ENCODE peak calls at places on chromosome 16, in eight cellular contexts. One of them, this sample, is unnamed. For H3K4me1, the result is how much of the 10 kb centered on the place peaks cover.

GRCh38 chr16:2818278-2818876 is 1.3 kb downstream of the PRSS21 start:
- DNase-seq in stomach: no peak
- DNase-seq in Panc1: no peak
- DNase-seq in astrocyte: no peak
- DNase-seq in ascending aorta: no peak
- DNase-seq in mucosa of descending colon: no peak
- DNase-seq in HAP-1: no peak
- DNase-seq in A673: no peak
- DNase-seq in this sample: no peak

GRCh38 chr16:54123766-54124165 is 162.8 kb downstream of the IRX3 start:
- DNase-seq in mucosa of descending colon: no peak
- DNase-seq in HAP-1: no peak
- DNase-seq in stomach: no peak
- DNase-seq in ascending aorta: no peak
- DNase-seq in Panc1: no peak
- DNase-seq in astrocyte: peak
- DNase-seq in A673: no peak
- DNase-seq in this sample: no peak

GRCh38 chr16:35731341-35732040 is 2272.1 kb downstream of the TP53TG3F start:
- DNase-seq in mucosa of descending colon: no peak
- DNase-seq in stomach: no peak
- DNase-seq in ascending aorta: no peak
- DNase-seq in HAP-1: no peak
- DNase-seq in Panc1: no peak
- DNase-seq in astrocyte: no peak
- DNase-seq in A673: no peak
- DNase-seq in this sample: no peak

GRCh38 chr16:17470002-17470870 is 524 bp downstream of the XYLT1 start:
- DNase-seq in mucosa of descending colon: no peak
- DNase-seq in ascending aorta: no peak
- DNase-seq in A673: no peak
- DNase-seq in Panc1: no peak
- DNase-seq in stomach: no peak
- DNase-seq in astrocyte: no peak
- DNase-seq in HAP-1: no peak
- DNase-seq in this sample: peak

GRCh38 chr16:81706327-81707295 is 72.5 kb upstream of the PLCG2 start:
- DNase-seq in HAP-1: no peak
- DNase-seq in mucosa of descending colon: no peak
- DNase-seq in astrocyte: no peak
- DNase-seq in Panc1: no peak
- DNase-seq in ascending aorta: no peak
- DNase-seq in stomach: no peak
- DNase-seq in A673: no peak
- DNase-seq in this sample: no peak

GRCh38 chr16:8775359-8775758 is 22.1 kb downstream of the TMEM186 start:
- DNase-seq in mucosa of descending colon: no peak
- DNase-seq in ascending aorta: no peak
- DNase-seq in Panc1: no peak
- DNase-seq in HAP-1: no peak
- DNase-seq in stomach: no peak
- DNase-seq in A673: no peak
- DNase-seq in astrocyte: no peak
- DNase-seq in this sample: no peak

GRCh38 chr16:11005611-11005975 is 61.2 kb downstream of the CLEC16A start:
- DNase-seq in ascending aorta: no peak
- DNase-seq in A673: no peak
- DNase-seq in Panc1: no peak
- DNase-seq in mucosa of descending colon: no peak
- DNase-seq in HAP-1: no peak
- DNase-seq in stomach: no peak
- DNase-seq in astrocyte: peak
- DNase-seq in this sample: no peak

GRCh38 chr16:23527961-23528634 is 17.8 kb upstream of the GGA2 start:
- DNase-seq in stomach: no peak
- DNase-seq in HAP-1: no peak
- DNase-seq in ascending aorta: no peak
- DNase-seq in A673: no peak
- DNase-seq in Panc1: no peak
- DNase-seq in astrocyte: no peak
- DNase-seq in mucosa of descending colon: no peak
- DNase-seq in this sample: no peak

GRCh38 chr16:81198635-81199034 is 39.9 kb upstream of the BCO1 start:
- DNase-seq in A673: no peak
- DNase-seq in stomach: no peak
- DNase-seq in ascending aorta: no peak
- DNase-seq in HAP-1: no peak
- DNase-seq in mucosa of descending colon: no peak
- DNase-seq in astrocyte: no peak
- DNase-seq in Panc1: no peak
- DNase-seq in this sample: no peak

GRCh38 chr16:17437142-17437720 is 33.5 kb downstream of the XYLT1 start:
- DNase-seq in ascending aorta: no peak
- DNase-seq in A673: no peak
- DNase-seq in astrocyte: no peak
- DNase-seq in Panc1: no peak
- DNase-seq in HAP-1: no peak
- DNase-seq in stomach: no peak
- DNase-seq in mucosa of descending colon: no peak
- DNase-seq in this sample: no peak

GRCh38 chr16:645852-646678 is 3.1 kb upstream of the WDR90 start:
- DNase-seq in stomach: peak
- DNase-seq in ascending aorta: no peak
- DNase-seq in A673: no peak
- DNase-seq in mucosa of descending colon: peak
- DNase-seq in astrocyte: no peak
- DNase-seq in Panc1: no peak
- DNase-seq in HAP-1: no peak
- DNase-seq in this sample: no peak

GRCh38 chr16:646679-647172 is 2.4 kb upstream of the WDR90 start:
- DNase-seq in astrocyte: no peak
- DNase-seq in stomach: no peak
- DNase-seq in Panc1: no peak
- DNase-seq in ascending aorta: no peak
- DNase-seq in HAP-1: no peak
- DNase-seq in A673: no peak
- DNase-seq in mucosa of descending colon: no peak
- DNase-seq in this sample: no peak

GRCh38 chr16:643050-643368 is 1.4 kb downstream of the MCRIP2 start:
- DNase-seq in stomach: no peak
- DNase-seq in Panc1: no peak
- DNase-seq in A673: no peak
- DNase-seq in mucosa of descending colon: peak
- DNase-seq in HAP-1: no peak
- DNase-seq in astrocyte: no peak
- DNase-seq in ascending aorta: no peak
- DNase-seq in this sample: no peak

GRCh38 chr16:642189-643049 is 791 bp downstream of the MCRIP2 start:
- DNase-seq in astrocyte: no peak
- DNase-seq in A673: no peak
- DNase-seq in Panc1: no peak
- DNase-seq in ascending aorta: no peak
- DNase-seq in HAP-1: peak
- DNase-seq in mucosa of descending colon: peak
- DNase-seq in stomach: peak
- DNase-seq in this sample: peak

GRCh38 chr16:644556-644955 is 2.9 kb downstream of the MCRIP2 start:
- DNase-seq in Panc1: no peak
- DNase-seq in stomach: no peak
- DNase-seq in A673: no peak
- DNase-seq in mucosa of descending colon: no peak
- DNase-seq in HAP-1: no peak
- DNase-seq in ascending aorta: no peak
- DNase-seq in astrocyte: no peak
- DNase-seq in this sample: no peak
- H3K4me1 ChIP-seq in Panc1: half or more
- H3K4me1 ChIP-seq in stomach: half or more
- H3K4me1 ChIP-seq in A673: under half
- H3K4me1 ChIP-seq in mucosa of descending colon: half or more
- H3K4me1 ChIP-seq in HAP-1: under half
- H3K4me1 ChIP-seq in ascending aorta: under half
- H3K4me1 ChIP-seq in astrocyte: under half
- H3K4me1 ChIP-seq in this sample: under half

DNA sequence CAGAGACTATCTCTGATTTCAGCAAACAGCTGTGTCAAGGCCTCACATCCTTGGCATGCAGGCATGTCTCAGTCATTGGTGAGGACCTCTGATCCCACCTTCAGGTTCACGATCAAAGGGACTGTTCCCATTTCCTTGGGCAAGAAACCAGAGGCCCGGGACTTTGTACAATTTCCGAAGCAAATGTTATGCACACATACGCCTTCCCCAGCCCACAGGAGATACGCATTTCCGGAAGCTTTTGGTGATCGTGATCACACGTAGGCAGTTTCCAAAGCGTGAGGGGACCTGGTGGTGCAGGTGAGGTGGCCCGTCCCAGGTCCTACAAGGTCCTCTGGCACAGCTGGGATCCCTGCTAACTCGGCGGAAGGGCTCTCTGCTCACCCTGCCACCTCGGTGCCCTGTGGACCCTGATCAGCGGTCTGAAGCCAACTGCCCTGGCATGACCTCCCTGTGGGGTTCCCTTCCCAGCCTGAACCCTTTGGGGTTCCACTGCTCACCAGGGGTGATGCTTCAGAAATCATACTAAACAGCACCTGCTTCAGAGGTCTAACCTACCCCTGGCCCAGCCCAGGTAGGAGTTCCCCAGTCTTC is 28.8 kb upstream of the KLHDC4 start:
- DNase-seq in ascending aorta: no peak
- DNase-seq in Panc1: no peak
- DNase-seq in mucosa of descending colon: no peak
- DNase-seq in HAP-1: no peak
- DNase-seq in astrocyte: no peak
- DNase-seq in A673: no peak
- DNase-seq in stomach: no peak
- DNase-seq in this sample: no peak
- H3K4me1 ChIP-seq in ascending aorta: under half
- H3K4me1 ChIP-seq in Panc1: under half
- H3K4me1 ChIP-seq in mucosa of descending colon: under half
- H3K4me1 ChIP-seq in HAP-1: under half
- H3K4me1 ChIP-seq in astrocyte: under half
- H3K4me1 ChIP-seq in A673: under half
- H3K4me1 ChIP-seq in stomach: under half
- H3K4me1 ChIP-seq in this sample: under half

GRCh38 chr16:48561960-48562393 is 48.0 kb downstream of the N4BP1 start:
- DNase-seq in mucosa of descending colon: no peak
- DNase-seq in A673: no peak
- DNase-seq in ascending aorta: no peak
- DNase-seq in HAP-1: no peak
- DNase-seq in Panc1: no peak
- DNase-seq in stomach: no peak
- DNase-seq in astrocyte: peak
- DNase-seq in this sample: no peak

GRCh38 chr16:48565752-48566151 is 44.2 kb downstream of the N4BP1 start:
- DNase-seq in stomach: no peak
- DNase-seq in astrocyte: no peak
- DNase-seq in HAP-1: no peak
- DNase-seq in Panc1: no peak
- DNase-seq in A673: no peak
- DNase-seq in mucosa of descending colon: no peak
- DNase-seq in ascending aorta: no peak
- DNase-seq in this sample: no peak

GRCh38 chr16:48560692-48561091 is 49.3 kb downstream of the N4BP1 start:
- DNase-seq in HAP-1: no peak
- DNase-seq in stomach: no peak
- DNase-seq in astrocyte: no peak
- DNase-seq in mucosa of descending colon: no peak
- DNase-seq in ascending aorta: no peak
- DNase-seq in Panc1: no peak
- DNase-seq in A673: no peak
- DNase-seq in this sample: no peak

GRCh38 chr16:48562475-48562874 is 47.5 kb downstream of the N4BP1 start:
- DNase-seq in ascending aorta: no peak
- DNase-seq in A673: no peak
- DNase-seq in HAP-1: no peak
- DNase-seq in stomach: no peak
- DNase-seq in mucosa of descending colon: no peak
- DNase-seq in astrocyte: no peak
- DNase-seq in Panc1: no peak
- DNase-seq in this sample: no peak

GRCh38 chr16:48564544-48565444 is 45.2 kb downstream of the N4BP1 start:
- DNase-seq in ascending aorta: no peak
- DNase-seq in Panc1: no peak
- DNase-seq in HAP-1: no peak
- DNase-seq in astrocyte: no peak
- DNase-seq in mucosa of descending colon: no peak
- DNase-seq in stomach: no peak
- DNase-seq in A673: no peak
- DNase-seq in this sample: no peak
- H3K4me1 ChIP-seq in ascending aorta: under half
- H3K4me1 ChIP-seq in Panc1: under half
- H3K4me1 ChIP-seq in HAP-1: under half
- H3K4me1 ChIP-seq in astrocyte: under half
- H3K4me1 ChIP-seq in mucosa of descending colon: under half
- H3K4me1 ChIP-seq in stomach: under half
- H3K4me1 ChIP-seq in A673: under half
- H3K4me1 ChIP-seq in this sample: under half

GRCh38 chr16:29806641-29807425 is 504 bp downstream of the MAZ start:
- DNase-seq in astrocyte: no peak
- DNase-seq in Panc1: no peak
- DNase-seq in stomach: peak
- DNase-seq in ascending aorta: no peak
- DNase-seq in mucosa of descending colon: peak
- DNase-seq in A673: peak
- DNase-seq in HAP-1: peak
- DNase-seq in this sample: peak
- H3K4me1 ChIP-seq in astrocyte: under half
- H3K4me1 ChIP-seq in Panc1: under half
- H3K4me1 ChIP-seq in stomach: half or more
- H3K4me1 ChIP-seq in ascending aorta: under half
- H3K4me1 ChIP-seq in mucosa of descending colon: under half
- H3K4me1 ChIP-seq in A673: under half
- H3K4me1 ChIP-seq in HAP-1: under half
- H3K4me1 ChIP-seq in this sample: half or more